ENCODE peak calls at places on chromosome 15, in four cellular contexts. N is H54, A is cardiac muscle cell, W is AG09319. G is an unnamed sample.

GRCh38 chr15:63414474-63415201 is 33.0 kb upstream of the CA12 start:
- DNase-seq in N (no peak), A (no peak), W (no peak), G (no peak)

GRCh38 chr15:58564967-58565366 is 133.2 kb downstream of the LIPC start:
- DNase-seq in A (no peak), W (no peak), N (no peak), G (no peak)

GRCh38 chr15:65638681-65639089 is 16.9 kb downstream of the SLC24A1 start:
- DNase-seq in W (peak), N (peak), A (peak), G (peak)

GRCh38 chr15:60831540-60831939 is 352.6 kb upstream of the ICE2 start:
- DNase-seq in A (no peak), N (no peak), W (no peak), G (no peak)

GRCh38 chr15:82530606-82531379 is 9.5 kb downstream of the RPS17 start:
- DNase-seq in A (peak), N (no peak), W (no peak), G (peak)

GRCh38 chr15:98650871-98651481 is 2.6 kb downstream of the IGF1R start:
- DNase-seq in N (no peak), A (peak), W (no peak), G (no peak)

GRCh38 chr15:68819451-68820204 is 1.1 kb downstream of the ANP32A start:
- DNase-seq in A (peak), N (peak), W (no peak), G (no peak)

GRCh38 chr15:98952381-98952803 is 55.2 kb downstream of the PGPEP1L start:
- DNase-seq in A (no peak), W (no peak), N (no peak), G (no peak)

GRCh38 chr15:83210619-83211018 is 3.0 kb upstream of the HDGFL3 start:
- DNase-seq in N (peak), A (peak), W (no peak), G (no peak)

GRCh38 chr15:97482521-97482920 is 478.0 kb upstream of the ARRDC4 start:
- DNase-seq in A (no peak), W (no peak), N (no peak), G (peak)

GRCh38 chr15:51097553-51098330 is 3.0 kb upstream of the TNFAIP8L3 start:
- DNase-seq in N (peak), A (peak), W (no peak), G (peak)

GRCh38 chr15:64229129-64229724 is 66.4 kb upstream of the PPIB start:
- DNase-seq in W (no peak), A (no peak), N (no peak), G (no peak)

GRCh38 chr15:51982013-51982769 is 10.6 kb upstream of the LEO1 start:
- DNase-seq in A (peak), N (peak), W (peak), G (peak)

GRCh38 chr15:69172854-69173253 is 12.4 kb downstream of the GLCE start:
- DNase-seq in A (no peak), W (no peak), N (no peak), G (no peak)

GRCh38 chr15:74370471-74370870 is 3.0 kb upstream of the CYP11A1 start:
- DNase-seq in W (no peak), N (no peak), A (no peak), G (no peak)

GRCh38 chr15:49832421-49832980 is 211.7 kb downstream of the DTWD1 start:
- DNase-seq in A (no peak), N (no peak), W (no peak), G (no peak)

GRCh38 chr15:55846108-55846707 is 103.3 kb upstream of the PRTG start:
- DNase-seq in W (peak), N (peak), A (peak), G (peak)

GRCh38 chr15:70856884-70857546 is 3.1 kb upstream of the LARP6 start:
- DNase-seq in W (peak), N (peak), A (peak), G (peak)

GRCh38 chr15:60957111-60957510 is 272.0 kb downstream of the RORA start:
- DNase-seq in W (no peak), A (no peak), N (no peak), G (no peak)

GRCh38 chr15:90131848-90132247 is 29.6 kb upstream of the IDH2 start:
- DNase-seq in N (no peak), W (no peak), A (no peak), G (no peak)

GRCh38 chr15:87746333-87746732 is 510.2 kb downstream of the NTRK3 start:
- DNase-seq in N (no peak), W (no peak), A (no peak), G (no peak)

GRCh38 chr15:38130739-38131498 is 121.7 kb upstream of the SPRED1 start:
- DNase-seq in W (peak), A (peak), N (peak), G (peak)

GRCh38 chr15:90595760-90596155 is 66.0 kb downstream of the CRTC3 start:
- DNase-seq in W (no peak), N (no peak), A (no peak), G (no peak)

GRCh38 chr15:96070636-96071035 is 259.9 kb upstream of the NR2F2 start:
- DNase-seq in W (no peak), N (no peak), A (no peak), G (no peak)

GRCh38 chr15:51237816-51238215 is 100.6 kb downstream of the CYP19A1 start:
- DNase-seq in W (no peak), A (no peak), N (no peak), G (no peak)

GRCh38 chr15:51053571-51053970 is 41.1 kb downstream of the TNFAIP8L3 start:
- DNase-seq in N (no peak), W (no peak), A (no peak), G (no peak)

GRCh38 chr15:67880651-67881182 is 40.9 kb upstream of the RNU6-1 start:
- DNase-seq in A (peak), N (no peak), W (no peak), G (no peak)

GRCh38 chr15:100708916-100709315 is 106.5 kb downstream of the ASB7 start:
- DNase-seq in W (no peak), N (no peak), A (no peak), G (no peak)

GRCh38 chr15:68843425-68844311 is 23.0 kb upstream of the ANP32A start:
- DNase-seq in W (no peak), A (peak), N (no peak), G (peak)

GRCh38 chr15:31269961-31270575 is 56.6 kb upstream of the KLF13 start:
- DNase-seq in A (no peak), N (no peak), W (no peak), G (no peak)

GRCh38 chr15:68419301-68420175 is 12.4 kb downstream of the ITGA11 start:
- DNase-seq in W (no peak), A (no peak), N (no peak), G (no peak)